ENCODE peak calls at places on chromosome 14, in five cellular contexts. O is A549, Q is mesothelial cell of epicardium, Z is HFFc6, Y is brain microvascular endothelial cell. S is an unnamed sample.

GRCh38 chr14:59704054-59704453 is 127.4 kb upstream of the CCDC175 start:
- DNase-seq in O (no peak), Q (no peak), Z (no peak), Y (no peak), S (no peak)

GRCh38 chr14:39169541-39169900 is 612 bp downstream of the TRAPPC6B start:
- DNase-seq in O (no peak), Q (no peak), Z (no peak), Y (no peak), S (no peak)

GRCh38 chr14:50025776-50026175 is 90.6 kb downstream of the VCPKMT start:
- DNase-seq in O (peak; percentile 45), Q (no peak), Z (no peak), Y (no peak), S (no peak)

GRCh38 chr14:101332281-101332680 is 229.0 kb upstream of the DIO3 start:
- DNase-seq in O (no peak), Q (no peak), Z (no peak), Y (no peak), S (no peak)

GRCh38 chr14:22998324-22999012 is 11.5 kb downstream of the C14orf93 start:
- DNase-seq in O (no peak), Q (no peak), Z (no peak), Y (no peak), S (no peak)

GRCh38 chr14:28294834-28295440 is 471.6 kb upstream of the FOXG1 start:
- DNase-seq in O (peak; percentile 42), Q (no peak), Z (no peak), Y (peak; percentile 19), S (no peak)

GRCh38 chr14:99465288-99465687 is 15.4 kb downstream of the SETD3 start:
- DNase-seq in O (no peak), Q (no peak), Z (no peak), Y (no peak), S (no peak)

GRCh38 chr14:70995671-70996070 is 88.4 kb downstream of the PCNX1 start:
- DNase-seq in O (peak; percentile 76), Q (no peak), Z (no peak), Y (no peak), S (no peak)

GRCh38 chr14:60487211-60487610 is 1.3 kb upstream of the C14orf39 start:
- DNase-seq in O (no peak), Q (no peak), Z (no peak), Y (no peak), S (no peak)

GRCh38 chr14:68644101-68644500 is 148.8 kb downstream of the ZFP36L1 start:
- DNase-seq in O (no peak), Q (no peak), Z (no peak), Y (no peak), S (no peak)

GRCh38 chr14:99628832-99629618 is 15.9 kb upstream of the HHIPL1 start:
- DNase-seq in O (peak; percentile 80), Q (peak; percentile 83), Z (peak; percentile 62), Y (peak; percentile 60), S (no peak)

GRCh38 chr14:59427653-59428578 is 37.3 kb downstream of the GPR135 start:
- DNase-seq in O (no peak), Q (no peak), Z (peak; percentile 45), Y (peak; percentile 76), S (no peak)

GRCh38 chr14:54894995-54895394 is 7.6 kb downstream of the GCH1 start:
- DNase-seq in O (no peak), Q (no peak), Z (peak; percentile 20), Y (peak; percentile 51), S (no peak)

GRCh38 chr14:24458736-24459135 is 16.2 kb upstream of the SDR39U1 start:
- DNase-seq in O (no peak), Q (no peak), Z (no peak), Y (no peak), S (no peak)

GRCh38 chr14:105927094-105927475 is 400.7 kb downstream of the TMEM121 start:
- DNase-seq in O (no peak), Q (no peak), Z (no peak), Y (no peak), S (no peak)

GRCh38 chr14:100375273-100375962 is 52.3 kb downstream of the SLC25A47 start:
- DNase-seq in O (peak; percentile 64), Q (peak; percentile 52), Z (peak; percentile 78), Y (peak; percentile 96), S (peak; percentile 18)

GRCh38 chr14:34965912-34966311 is 16.9 kb upstream of the SRP54 start:
- DNase-seq in O (no peak), Q (no peak), Z (no peak), Y (no peak), S (no peak)

GRCh38 chr14:50366115-50366514 is 30.6 kb downstream of the CDKL1 start:
- DNase-seq in O (no peak), Q (no peak), Z (no peak), Y (no peak), S (no peak)

GRCh38 chr14:22898302-22898894 is 15.4 kb downstream of the REM2 start:
- DNase-seq in O (peak; percentile 24), Q (no peak), Z (peak; percentile 83), Y (peak; percentile 78), S (no peak)

GRCh38 chr14:32724864-32725550 is 213.7 kb upstream of the NPAS3 start:
- DNase-seq in O (no peak), Q (no peak), Z (peak; percentile 73), Y (peak; percentile 94), S (no peak)

GRCh38 chr14:64539186-64539552 is 1.4 kb upstream of the HSPA2 start:
- DNase-seq in O (peak; percentile 14), Q (no peak), Z (no peak), Y (no peak), S (no peak)

GRCh38 chr14:23056956-23057756 is at the start of gene CDH24:
- DNase-seq in O (peak; percentile 58), Q (peak; percentile 82), Z (peak; percentile 26), Y (no peak), S (no peak)

GRCh38 chr14:90758959-90759358 is 57.3 kb downstream of the TTC7B start:
- DNase-seq in O (no peak), Q (no peak), Z (no peak), Y (peak; percentile 17), S (no peak)

GRCh38 chr14:90760055-90760444 is 56.2 kb downstream of the TTC7B start:
- DNase-seq in O (no peak), Q (no peak), Z (no peak), Y (no peak), S (no peak)

GRCh38 chr14:90760591-90761316 is 55.5 kb downstream of the TTC7B start:
- DNase-seq in O (peak; percentile 55), Q (no peak), Z (peak; percentile 28), Y (peak; percentile 12), S (no peak)

GRCh38 chr14:90758028-90758889 is 58.0 kb downstream of the TTC7B start:
- DNase-seq in O (peak; percentile 91), Q (peak; percentile 97), Z (peak; percentile 81), Y (peak; percentile 80), S (peak; percentile 64)

DNA sequence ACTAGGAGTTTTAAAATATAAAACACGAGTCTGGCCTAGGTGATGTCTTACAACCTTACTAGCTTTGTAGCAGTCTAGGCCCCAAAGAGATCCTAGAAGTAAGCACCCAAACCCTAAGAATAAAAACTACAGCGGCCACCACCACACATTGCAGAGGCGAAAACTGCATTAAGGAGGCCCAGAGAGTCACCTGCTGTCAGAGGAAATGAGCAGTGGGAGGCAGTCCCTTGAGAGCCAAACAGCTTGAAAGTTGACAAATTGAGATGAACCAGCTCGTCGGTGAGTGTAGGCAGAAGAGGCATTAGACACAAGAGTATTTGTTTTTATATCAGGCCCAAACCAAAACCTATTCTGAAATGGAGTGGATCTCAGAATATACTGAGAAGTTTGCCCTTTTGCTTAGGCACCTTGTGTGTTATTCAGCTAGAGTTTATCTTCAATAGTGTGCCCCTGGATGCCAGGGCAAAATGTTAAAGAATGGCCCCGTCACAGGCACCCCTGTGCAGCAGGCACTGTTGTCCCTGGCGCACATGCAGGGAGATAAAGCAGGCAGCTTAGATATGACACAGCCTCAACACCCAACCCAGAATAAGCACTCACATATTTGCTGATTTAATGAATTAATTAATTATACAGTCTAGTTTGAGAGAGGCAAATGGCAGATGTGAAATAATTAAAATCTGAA is 56.7 kb downstream of the TTC7B start:
- DNase-seq in O (no peak), Q (no peak), Z (no peak), Y (no peak), S (no peak)
- TF ChIP-seq CTCF in O (no peak), Q (no peak), Z (no peak), Y (no peak), S (no peak)

GRCh38 chr14:75257241-75257640 is 21.4 kb upstream of the FOS start:
- DNase-seq in O (no peak), Q (no peak), Z (no peak), Y (no peak), S (no peak)

GRCh38 chr14:75258079-75258802 is 20.4 kb upstream of the FOS start:
- DNase-seq in O (no peak), Q (no peak), Z (no peak), Y (no peak), S (no peak)

GRCh38 chr14:75258803-75259509 is 19.7 kb upstream of the FOS start:
- DNase-seq in O (peak; percentile 99), Q (peak; percentile 99), Z (peak; percentile 100), Y (peak; percentile 100), S (peak; percentile 94)

GRCh38 chr14:75259946-75260545 is 18.6 kb upstream of the FOS start:
- DNase-seq in O (no peak), Q (no peak), Z (peak; percentile 66), Y (no peak), S (no peak)

GRCh38 chr14:75259510-75259855 is 19.1 kb upstream of the FOS start:
- DNase-seq in O (no peak), Q (no peak), Z (peak; percentile 60), Y (peak; percentile 73), S (no peak)
- TF ChIP-seq CTCF in O (no peak), Q (no peak), Z (peak; percentile 44), Y (peak; percentile 60), S (no peak)

GRCh38 chr14:102592969-102593840 is 756 bp downstream of the RCOR1 start:
- DNase-seq in O (peak; percentile 41), Q (peak; percentile 68), Z (peak; percentile 36), Y (no peak), S (no peak)
- TF ChIP-seq CTCF in O (peak; percentile 22), Q (peak; percentile 60), Z (peak; percentile 73), Y (peak; percentile 43), S (peak; percentile 64)

GRCh38 chr14:89214221-89214965 is 202.6 kb downstream of the FOXN3 start:
- DNase-seq in O (peak; percentile 87), Q (no peak), Z (no peak), Y (no peak), S (no peak)
- TF ChIP-seq CTCF in O (no peak), Q (no peak), Z (no peak), Y (no peak), S (peak; percentile 9)

GRCh38 chr14:46661728-46662127 is 10.1 kb upstream of the RPL10L start:
- DNase-seq in O (peak; percentile 21), Q (no peak), Z (no peak), Y (peak; percentile 6), S (no peak)
- TF ChIP-seq CTCF in O (no peak), Q (no peak), Z (peak; percentile 12), Y (peak; percentile 76), S (no peak)

GRCh38 chr14:80206351-80206750 is 5.0 kb downstream of the DIO2 start:
- DNase-seq in O (no peak), Q (no peak), Z (no peak), Y (peak; percentile 8), S (no peak)

GRCh38 chr14:80200093-80200492 is 11.2 kb downstream of the DIO2 start:
- DNase-seq in O (no peak), Q (no peak), Z (no peak), Y (no peak), S (no peak)

GRCh38 chr14:80208426-80208950 is 2.8 kb downstream of the DIO2 start:
- DNase-seq in O (peak; percentile 48), Q (no peak), Z (no peak), Y (no peak), S (no peak)

GRCh38 chr14:80202888-80203562 is 8.3 kb downstream of the DIO2 start:
- DNase-seq in O (peak; percentile 45), Q (no peak), Z (no peak), Y (no peak), S (no peak)
- TF ChIP-seq CTCF in O (peak; percentile 9), Q (peak; percentile 23), Z (peak; percentile 69), Y (peak; percentile 58), S (peak; percentile 54)

S was measured in esophagus squamous epithelium.